ENCODE peak calls at places on chromosomes 16 and 17, in six cellular contexts. One of them, this sample, is unnamed.
A peak's percentile ranks its signal among the peaks of the same experiment; 100 is the strongest.

GRCh38 chr17:77437017-77437416 is 296.2 kb downstream of the SEC14L1 start:
- DNase-seq in GM23248: peak; percentile 62
- DNase-seq in hepatocyte: peak; percentile 80
- DNase-seq in H1: no peak
- DNase-seq in HCT116: no peak
- DNase-seq in PC-9: no peak
- DNase-seq in this sample: peak; percentile 71

GRCh38 chr17:61157246-61157887 is 242.3 kb upstream of the TBX2 start:
- DNase-seq in GM23248: peak; percentile 83
- DNase-seq in hepatocyte: peak; percentile 54
- DNase-seq in H1: no peak
- DNase-seq in HCT116: no peak
- DNase-seq in PC-9: no peak
- DNase-seq in this sample: peak; percentile 54

GRCh38 chr16:58487566-58488351 is 12.2 kb upstream of the NDRG4 start:
- DNase-seq in GM23248: peak; percentile 89
- DNase-seq in hepatocyte: peak; percentile 94
- DNase-seq in H1: peak; percentile 96
- DNase-seq in HCT116: peak; percentile 56
- DNase-seq in PC-9: peak; percentile 77
- DNase-seq in this sample: peak; percentile 52

GRCh38 chr16:11396241-11397048 is 51.2 kb downstream of the RMI2 start:
- DNase-seq in GM23248: peak; percentile 81
- DNase-seq in hepatocyte: peak; percentile 86
- DNase-seq in H1: peak; percentile 98
- DNase-seq in HCT116: no peak
- DNase-seq in PC-9: peak; percentile 82
- DNase-seq in this sample: peak; percentile 21

GRCh38 chr16:3022697-3023414 is 886 bp downstream of the HCFC1R1 start:
- DNase-seq in GM23248: peak; percentile 84
- DNase-seq in hepatocyte: no peak
- DNase-seq in H1: peak; percentile 53
- DNase-seq in HCT116: no peak
- DNase-seq in PC-9: no peak
- DNase-seq in this sample: no peak

GRCh38 chr16:30122621-30123160 is 329 bp downstream of the MAPK3 start:
- DNase-seq in GM23248: peak; percentile 40
- DNase-seq in hepatocyte: peak; percentile 65
- DNase-seq in H1: no peak
- DNase-seq in HCT116: no peak
- DNase-seq in PC-9: no peak
- DNase-seq in this sample: no peak

GRCh38 chr17:79618383-79619067 is 7.7 kb upstream of the RBFOX3 start:
- DNase-seq in GM23248: no peak
- DNase-seq in hepatocyte: no peak
- DNase-seq in H1: peak; percentile 36
- DNase-seq in HCT116: no peak
- DNase-seq in PC-9: no peak
- DNase-seq in this sample: no peak

GRCh38 chr17:32992360-32993033 is 850 bp downstream of the SPACA3 start:
- DNase-seq in GM23248: no peak
- DNase-seq in hepatocyte: peak; percentile 45
- DNase-seq in H1: no peak
- DNase-seq in HCT116: no peak
- DNase-seq in PC-9: no peak
- DNase-seq in this sample: no peak

GRCh38 chr16:988465-989353 is 7.1 kb downstream of the SOX8 start:
- DNase-seq in GM23248: no peak
- DNase-seq in hepatocyte: no peak
- DNase-seq in H1: no peak
- DNase-seq in HCT116: no peak
- DNase-seq in PC-9: no peak
- DNase-seq in this sample: no peak

GRCh38 chr16:81778861-81779539 is at the start of gene PLCG2:
- DNase-seq in GM23248: peak; percentile 61
- DNase-seq in hepatocyte: peak; percentile 90
- DNase-seq in H1: peak; percentile 87
- DNase-seq in HCT116: peak; percentile 47
- DNase-seq in PC-9: peak; percentile 84
- DNase-seq in this sample: no peak

GRCh38 chr17:57868007-57868774 is 18.3 kb upstream of the MRPS23 start:
- DNase-seq in GM23248: peak; percentile 92
- DNase-seq in hepatocyte: peak; percentile 79
- DNase-seq in H1: peak; percentile 71
- DNase-seq in HCT116: peak; percentile 90
- DNase-seq in PC-9: peak; percentile 79
- DNase-seq in this sample: peak; percentile 91

GRCh38 chr16:48576927-48577326 is 33.1 kb downstream of the N4BP1 start:
- DNase-seq in GM23248: peak; percentile 50
- DNase-seq in hepatocyte: no peak
- DNase-seq in H1: no peak
- DNase-seq in HCT116: no peak
- DNase-seq in PC-9: peak; percentile 6
- DNase-seq in this sample: peak; percentile 57

GRCh38 chr16:85428168-85428898 is 184.8 kb upstream of the GSE1 start:
- DNase-seq in GM23248: peak; percentile 46
- DNase-seq in hepatocyte: no peak
- DNase-seq in H1: peak; percentile 84
- DNase-seq in HCT116: peak; percentile 38
- DNase-seq in PC-9: peak; percentile 33
- DNase-seq in this sample: no peak

GRCh38 chr17:76738468-76738850 is 540 bp downstream of the MFSD11 start:
- DNase-seq in GM23248: peak; percentile 45
- DNase-seq in hepatocyte: no peak
- DNase-seq in H1: no peak
- DNase-seq in HCT116: no peak
- DNase-seq in PC-9: no peak
- DNase-seq in this sample: no peak

GRCh38 chr16:2895813-2896212 is 12.8 kb downstream of the FLYWCH2 start:
- DNase-seq in GM23248: peak; percentile 60
- DNase-seq in hepatocyte: no peak
- DNase-seq in H1: no peak
- DNase-seq in HCT116: no peak
- DNase-seq in PC-9: no peak
- DNase-seq in this sample: peak; percentile 31

GRCh38 chr16:19655242-19655777 is 62.7 kb downstream of the KNOP1 start:
- DNase-seq in GM23248: no peak
- DNase-seq in hepatocyte: no peak
- DNase-seq in H1: no peak
- DNase-seq in HCT116: no peak
- DNase-seq in PC-9: no peak
- DNase-seq in this sample: no peak

GRCh38 chr17:61400058-61400785 is 579 bp downstream of the TBX2 start:
- DNase-seq in GM23248: peak; percentile 81
- DNase-seq in hepatocyte: peak; percentile 42
- DNase-seq in H1: peak; percentile 56
- DNase-seq in HCT116: no peak
- DNase-seq in PC-9: peak; percentile 68
- DNase-seq in this sample: peak; percentile 36

DNA sequence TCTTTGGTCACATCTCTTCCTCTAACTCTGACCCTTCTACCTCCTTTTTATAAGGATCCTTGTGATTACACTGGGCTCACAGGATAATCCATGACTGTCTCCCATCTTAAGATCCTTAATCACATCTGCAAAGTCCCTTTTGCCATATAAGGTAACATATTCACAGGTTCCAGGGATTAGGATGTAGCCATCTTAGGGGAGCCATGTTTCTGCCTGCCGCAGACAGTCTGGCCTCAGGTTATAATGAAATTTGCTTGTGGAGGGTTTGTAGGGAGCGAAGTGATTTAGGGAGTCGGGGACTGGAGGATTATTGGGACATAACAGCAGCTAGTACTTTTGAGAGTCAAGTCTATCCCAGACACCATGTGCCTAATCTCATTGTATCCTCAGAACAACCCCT is 7.7 kb downstream of the EEF2K start:
- DNase-seq in GM23248: no peak
- DNase-seq in hepatocyte: no peak
- DNase-seq in H1: no peak
- DNase-seq in HCT116: no peak
- DNase-seq in PC-9: no peak
- DNase-seq in this sample: no peak
- H3K79me2 ChIP-seq in GM23248: peaks cover 99% of the 10 kb centered on the region
- H3K79me2 ChIP-seq in hepatocyte: peaks cover 76% of the 10 kb centered on the region
- H3K79me2 ChIP-seq in H1: no peaks in the 10 kb centered on the region
- H3K79me2 ChIP-seq in HCT116: peaks cover 63% of the 10 kb centered on the region
- H3K79me2 ChIP-seq in PC-9: peaks cover 21% of the 10 kb centered on the region
- H3K79me2 ChIP-seq in this sample: peaks cover 70% of the 10 kb centered on the region

GRCh38 chr17:42310281-42311156 is 22.2 kb downstream of the STAT5A start:
- DNase-seq in GM23248: no peak
- DNase-seq in hepatocyte: no peak
- DNase-seq in H1: no peak
- DNase-seq in HCT116: no peak
- DNase-seq in PC-9: no peak
- DNase-seq in this sample: no peak

GRCh38 chr17:42312285-42313130 is 24.2 kb downstream of the STAT5A start:
- DNase-seq in GM23248: peak; percentile 87
- DNase-seq in hepatocyte: peak; percentile 93
- DNase-seq in H1: peak; percentile 90
- DNase-seq in HCT116: no peak
- DNase-seq in PC-9: no peak
- DNase-seq in this sample: peak; percentile 54

GRCh38 chr17:42313389-42313772 is 25.1 kb downstream of the STAT5A start:
- DNase-seq in GM23248: no peak
- DNase-seq in hepatocyte: no peak
- DNase-seq in H1: no peak
- DNase-seq in HCT116: no peak
- DNase-seq in PC-9: no peak
- DNase-seq in this sample: no peak

GRCh38 chr17:42311240-42312034 is 23.1 kb downstream of the STAT5A start:
- DNase-seq in GM23248: peak; percentile 96
- DNase-seq in hepatocyte: peak; percentile 92
- DNase-seq in H1: no peak
- DNase-seq in HCT116: no peak
- DNase-seq in PC-9: no peak
- DNase-seq in this sample: peak; percentile 59

GRCh38 chr17:42312035-42312284 is 23.7 kb downstream of the STAT5A start:
- DNase-seq in GM23248: no peak
- DNase-seq in hepatocyte: no peak
- DNase-seq in H1: no peak
- DNase-seq in HCT116: no peak
- DNase-seq in PC-9: no peak
- DNase-seq in this sample: no peak
- H3K9me3 ChIP-seq in GM23248: no peaks in the 10 kb centered on the region
- H3K9me3 ChIP-seq in hepatocyte: no peaks in the 10 kb centered on the region
- H3K9me3 ChIP-seq in H1: no peaks in the 10 kb centered on the region
- H3K9me3 ChIP-seq in HCT116: no peaks in the 10 kb centered on the region
- H3K9me3 ChIP-seq in PC-9: no peaks in the 10 kb centered on the region
- H3K9me3 ChIP-seq in this sample: no peaks in the 10 kb centered on the region

GRCh38 chr17:45784293-45784582 is at the start of gene CRHR1:
- DNase-seq in GM23248: peak; percentile 12
- DNase-seq in hepatocyte: no peak
- DNase-seq in H1: peak; percentile 80
- DNase-seq in HCT116: no peak
- DNase-seq in PC-9: no peak
- DNase-seq in this sample: no peak

GRCh38 chr17:45787044-45787443 is 2.9 kb downstream of the CRHR1 start:
- DNase-seq in GM23248: no peak
- DNase-seq in hepatocyte: no peak
- DNase-seq in H1: no peak
- DNase-seq in HCT116: no peak
- DNase-seq in PC-9: no peak
- DNase-seq in this sample: no peak

GRCh38 chr17:45786349-45786748 is 2.2 kb downstream of the CRHR1 start:
- DNase-seq in GM23248: no peak
- DNase-seq in hepatocyte: no peak
- DNase-seq in H1: no peak
- DNase-seq in HCT116: no peak
- DNase-seq in PC-9: no peak
- DNase-seq in this sample: no peak

GRCh38 chr17:45784583-45785372 is 658 bp downstream of the CRHR1 start:
- DNase-seq in GM23248: peak; percentile 52
- DNase-seq in hepatocyte: peak; percentile 44
- DNase-seq in H1: peak; percentile 80
- DNase-seq in HCT116: no peak
- DNase-seq in PC-9: no peak
- DNase-seq in this sample: no peak

DNA sequence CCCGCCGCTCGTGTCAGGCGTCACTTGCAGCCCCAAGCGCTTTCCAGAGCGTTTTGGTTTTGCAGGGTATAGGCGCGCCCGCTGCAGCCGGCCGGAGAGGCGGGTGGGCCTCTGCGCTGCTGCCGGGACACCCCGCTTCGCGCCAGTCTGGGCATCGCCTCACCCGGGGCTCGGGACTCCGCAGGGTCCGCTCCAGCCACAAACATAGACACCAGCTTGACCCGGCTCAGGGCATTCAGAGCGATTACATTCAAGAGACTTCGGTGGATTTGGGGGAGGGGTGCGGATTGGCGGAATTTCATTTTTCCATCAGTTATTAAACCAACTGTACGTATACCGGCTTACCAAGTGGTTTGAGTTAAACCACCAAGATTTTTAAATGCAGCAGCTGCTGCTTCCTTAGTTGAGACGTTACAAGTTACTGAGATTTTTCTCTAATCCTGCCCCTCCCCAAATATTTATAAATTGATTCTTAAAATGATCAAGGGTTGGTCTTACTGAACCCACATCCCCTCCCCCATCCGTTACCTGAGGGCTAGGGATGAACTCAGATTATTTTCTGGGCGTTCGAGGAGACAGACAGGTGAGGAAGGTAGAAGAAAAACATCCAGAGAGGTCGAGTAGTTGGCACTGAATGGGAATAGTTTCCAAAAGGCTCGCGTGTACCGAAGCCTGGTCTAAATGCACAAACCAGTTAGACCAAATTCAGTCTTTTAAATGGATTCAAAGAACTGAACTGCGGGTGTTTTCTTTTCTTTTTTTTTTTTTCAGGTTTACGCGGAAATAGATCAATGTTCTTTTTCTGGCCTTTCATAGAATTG is 1.5 kb downstream of the CRHR1 start:
- DNase-seq in GM23248: no peak
- DNase-seq in hepatocyte: no peak
- DNase-seq in H1: no peak
- DNase-seq in HCT116: no peak
- DNase-seq in PC-9: no peak
- DNase-seq in this sample: no peak
- TF ChIP-seq EZH2 in GM23248: peak; percentile 71
- TF ChIP-seq EZH2 in hepatocyte: peak; percentile 16
- TF ChIP-seq EZH2 in H1: peak; percentile 93
- TF ChIP-seq EZH2 in HCT116: no peak
- TF ChIP-seq EZH2 in PC-9: no peak
- TF ChIP-seq EZH2 in this sample: peak; percentile 94

GRCh38 chr17:38456031-38456815 is 28.0 kb downstream of the ARHGAP23 start:
- DNase-seq in GM23248: no peak
- DNase-seq in hepatocyte: no peak
- DNase-seq in H1: no peak
- DNase-seq in HCT116: no peak
- DNase-seq in PC-9: no peak
- DNase-seq in this sample: no peak

GRCh38 chr17:38454528-38454927 is 26.3 kb downstream of the ARHGAP23 start:
- DNase-seq in GM23248: peak; percentile 90
- DNase-seq in hepatocyte: peak; percentile 65
- DNase-seq in H1: no peak
- DNase-seq in HCT116: peak; percentile 49
- DNase-seq in PC-9: peak; percentile 84
- DNase-seq in this sample: peak; percentile 67

GRCh38 chr17:38457577-38458371 is 29.5 kb downstream of the ARHGAP23 start:
- DNase-seq in GM23248: no peak
- DNase-seq in hepatocyte: no peak
- DNase-seq in H1: no peak
- DNase-seq in HCT116: no peak
- DNase-seq in PC-9: no peak
- DNase-seq in this sample: no peak

GRCh38 chr17:38453951-38454421 is 25.7 kb downstream of the ARHGAP23 start:
- DNase-seq in GM23248: peak; percentile 62
- DNase-seq in hepatocyte: peak; percentile 63
- DNase-seq in H1: no peak
- DNase-seq in HCT116: no peak
- DNase-seq in PC-9: peak; percentile 37
- DNase-seq in this sample: peak; percentile 37

GRCh38 chr17:38455288-38455915 is 27.1 kb downstream of the ARHGAP23 start:
- DNase-seq in GM23248: no peak
- DNase-seq in hepatocyte: no peak
- DNase-seq in H1: no peak
- DNase-seq in HCT116: no peak
- DNase-seq in PC-9: no peak
- DNase-seq in this sample: no peak
- H3K79me2 ChIP-seq in GM23248: peaks cover 86% of the 10 kb centered on the region
- H3K79me2 ChIP-seq in hepatocyte: peaks cover 34% of the 10 kb centered on the region
- H3K79me2 ChIP-seq in H1: peaks cover 10% of the 10 kb centered on the region
- H3K79me2 ChIP-seq in HCT116: peaks cover 7% of the 10 kb centered on the region
- H3K79me2 ChIP-seq in PC-9: peaks cover 42% of the 10 kb centered on the region
- H3K79me2 ChIP-seq in this sample: peaks cover 77% of the 10 kb centered on the region

This sample was measured in astrocyte.